ENCODE peak calls at places on chromosomes 5 and 9, in seven cellular contexts. L is SK-N-SH, Y is foreskin fibroblast, A is fibroblast of mammary gland, K is HFF-Myc, Q is neural progenitor cell, M is tibial artery. R is an unnamed sample.

GRCh38 chr9:38372685-38373619 is 19.6 kb upstream of the ALDH1B1 start:
- DNase-seq in M (peak), Q (no peak), A (no peak), L (peak), Y (no peak), K (no peak), R (no peak)

GRCh38 chr5:119578937-119579336 is 50.4 kb upstream of the FAM170A start:
- DNase-seq in A (peak), L (no peak), M (no peak), Y (no peak), K (peak), Q (peak), R (peak)

GRCh38 chr5:139919308-139919707 is 123.7 kb downstream of the PSD2 start:
- DNase-seq in Y (no peak), L (no peak), K (no peak), Q (no peak), A (peak), M (no peak), R (no peak)

GRCh38 chr9:127898433-127899199 is 787 bp downstream of the ST6GALNAC6 start:
- DNase-seq in A (peak), Y (peak), M (peak), K (no peak), L (peak), Q (peak), R (peak)

GRCh38 chr9:79061766-79062165 is 510.0 kb upstream of the TLE4 start:
- DNase-seq in K (no peak), Q (no peak), A (no peak), L (no peak), Y (peak), M (no peak), R (no peak)

GRCh38 chr9:116594552-116594951 is 92.6 kb upstream of the TRIM32 start:
- DNase-seq in M (no peak), K (peak), Y (peak), A (peak), Q (no peak), L (no peak), R (peak)

GRCh38 chr9:131469369-131469768 is 33.3 kb upstream of the POMT1 start:
- DNase-seq in Q (no peak), K (no peak), A (peak), L (no peak), Y (no peak), M (peak), R (no peak)

GRCh38 chr5:7394889-7395431 is 978 bp upstream of the ADCY2 start:
- DNase-seq in Y (no peak), Q (peak), K (no peak), M (no peak), A (no peak), L (peak), R (no peak)

GRCh38 chr9:133323991-133324703 is 11.8 kb downstream of the SURF6 start:
- DNase-seq in Y (no peak), L (no peak), Q (no peak), M (peak), A (no peak), K (no peak), R (no peak)

GRCh38 chr5:1089621-1090040 is 22.2 kb downstream of the SLC12A7 start:
- DNase-seq in Y (no peak), K (no peak), A (no peak), Q (no peak), L (no peak), M (no peak), R (no peak)

GRCh38 chr5:1090538-1090937 is 21.3 kb downstream of the SLC12A7 start:
- DNase-seq in K (no peak), M (no peak), Y (no peak), L (no peak), A (peak), Q (no peak), R (peak)

GRCh38 chr5:1087428-1087827 is 24.4 kb downstream of the SLC12A7 start:
- DNase-seq in L (no peak), K (no peak), A (no peak), Y (no peak), M (no peak), Q (no peak), R (no peak)

GRCh38 chr5:1088031-1088430 is 23.8 kb downstream of the SLC12A7 start:
- DNase-seq in M (no peak), Q (no peak), K (no peak), A (no peak), L (no peak), Y (no peak), R (no peak)

GRCh38 chr5:1088726-1089125 is 23.1 kb downstream of the SLC12A7 start:
- DNase-seq in Q (no peak), K (no peak), Y (no peak), M (no peak), L (peak), A (no peak), R (no peak)
- TF ChIP-seq CTCF in Q (no peak), K (no peak), Y (no peak), M (no peak), L (no peak), A (no peak), R (no peak)

DNA sequence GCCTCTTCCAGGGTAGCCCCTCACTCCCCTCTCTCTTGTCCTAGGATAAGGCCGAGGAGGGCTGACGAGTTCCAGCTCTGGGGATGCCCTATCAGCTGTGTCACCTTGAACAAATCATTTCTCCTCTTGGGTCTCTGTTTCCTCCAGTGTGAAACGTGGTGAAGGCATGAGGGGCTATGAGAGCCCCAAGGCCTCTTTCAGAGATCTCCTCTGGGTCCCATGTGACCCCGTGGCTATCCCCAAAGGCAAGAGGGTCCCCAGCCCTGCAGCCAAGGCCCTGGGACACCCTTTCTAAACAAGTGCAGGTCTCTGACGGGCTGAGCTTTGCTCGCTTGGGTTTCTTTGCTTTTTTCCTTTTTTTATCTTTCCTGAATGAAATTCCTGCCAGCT is 25.5 kb upstream of the SPTLC1 start:
- DNase-seq in L (peak), A (no peak), Y (no peak), K (no peak), M (no peak), Q (no peak), R (no peak)
- H3K4me3 ChIP-seq in L (no peak), A (peak), Y (peak), K (peak), M (peak), Q (peak), R (peak)

GRCh38 chr5:39138182-39138487 is 63.9 kb upstream of the RICTOR start:
- DNase-seq in Q (no peak), Y (no peak), K (no peak), M (no peak), L (no peak), A (no peak), R (no peak)

GRCh38 chr5:39140558-39141168 is 66.5 kb upstream of the RICTOR start:
- DNase-seq in K (no peak), L (no peak), A (no peak), Q (no peak), M (no peak), Y (no peak), R (no peak)

GRCh38 chr5:39132792-39133191 is 58.6 kb upstream of the RICTOR start:
- DNase-seq in A (no peak), Y (no peak), K (no peak), M (no peak), L (no peak), Q (no peak), R (no peak)

GRCh38 chr5:39138892-39139291 is 64.7 kb upstream of the RICTOR start:
- DNase-seq in K (no peak), Q (no peak), M (no peak), L (no peak), Y (peak), A (peak), R (peak)

DNA sequence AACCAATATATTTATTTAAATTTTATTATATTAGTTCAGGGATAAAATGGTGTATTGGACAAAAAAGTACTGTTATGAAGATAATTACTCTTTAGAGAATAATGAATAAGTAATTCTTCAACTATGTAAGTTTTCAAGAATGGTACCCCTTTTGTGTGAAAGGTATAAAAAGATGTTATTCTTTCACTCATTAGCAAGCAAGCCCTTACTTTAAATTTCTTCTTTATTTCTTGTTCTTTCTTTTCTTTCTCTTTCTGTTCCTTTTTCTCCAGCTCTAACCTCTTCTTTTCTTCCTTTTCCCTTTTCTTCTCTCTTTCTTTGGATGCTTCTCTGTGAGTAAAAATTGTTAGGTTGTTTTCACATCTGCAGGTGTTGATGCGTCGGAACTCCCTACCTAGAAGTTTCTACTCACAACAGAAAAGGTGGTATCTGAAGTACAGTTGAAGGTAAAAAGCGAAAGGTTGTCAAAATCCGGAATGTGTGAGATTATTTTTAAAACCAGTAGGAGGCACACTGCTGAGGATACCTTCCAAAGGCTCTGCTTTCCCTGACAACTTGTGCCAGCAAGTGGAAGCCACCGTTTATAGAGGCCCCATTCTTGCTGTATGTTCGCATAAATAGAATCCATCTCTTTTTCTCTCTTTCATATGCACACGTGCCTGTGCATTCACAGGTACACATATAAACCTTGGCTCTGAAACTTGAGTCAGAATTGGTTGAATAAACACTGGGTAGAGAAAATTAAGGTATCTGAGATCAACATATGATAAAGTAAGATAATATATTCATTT is 63.4 kb upstream of the RICTOR start:
- DNase-seq in A (no peak), M (no peak), Y (no peak), L (no peak), Q (peak), K (no peak), R (no peak)
- TF ChIP-seq CTCF in A (peak), M (no peak), Y (no peak), L (peak), Q (peak), K (peak), R (no peak)

DNA sequence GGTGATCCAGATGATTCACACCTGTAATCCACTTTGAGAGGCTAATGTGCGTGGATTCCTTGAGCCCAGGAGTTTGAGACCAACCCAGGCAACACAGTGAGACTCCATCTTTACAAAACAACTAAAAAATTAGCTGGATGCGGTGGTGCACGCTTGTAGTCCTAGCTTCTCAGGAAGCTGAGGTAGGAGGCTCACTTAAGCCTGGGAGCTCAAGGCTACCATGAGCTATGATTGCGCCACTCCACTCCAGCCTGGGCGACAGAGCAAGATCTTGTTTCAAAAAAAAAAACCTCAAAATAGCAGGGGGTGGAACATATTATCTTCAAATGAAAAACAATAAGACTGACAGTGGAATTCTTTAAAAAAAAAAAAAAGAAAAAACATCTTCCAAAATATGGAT is 59.0 kb downstream of the PCDHGC5 start:
- DNase-seq in M (no peak), Q (no peak), L (no peak), A (no peak), K (no peak), Y (no peak), R (no peak)
- H3K4me3 ChIP-seq in M (no peak), Q (no peak), L (no peak), A (no peak), K (no peak), Y (no peak), R (no peak)

R was measured in fibroblast of pulmonary artery.